ENCODE peak calls at places on chromosomes 12 and 14, in four cellular contexts. I is colonic mucosa, E is mammary epithelial cell, N is cardiac muscle cell. S is an unnamed sample.

GRCh38 chr14:106872619-106873446 is 1346.5 kb downstream of the TMEM121 start:
- DNase-seq in I (peak), E (peak), N (no peak), S (peak)

GRCh38 chr14:70952485-70952884 is 45.2 kb downstream of the PCNX1 start:
- DNase-seq in I (no peak), E (no peak), N (no peak), S (no peak)

GRCh38 chr14:23068792-23069412 is 11.6 kb upstream of the CDH24 start:
- DNase-seq in I (peak), E (peak), N (peak), S (peak)

GRCh38 chr12:80101126-80101525 is 1.8 kb downstream of the OTOGL start:
- DNase-seq in I (no peak), E (peak), N (no peak), S (peak)

GRCh38 chr14:77889971-77890442 is 90.1 kb downstream of the ADCK1 start:
- DNase-seq in I (no peak), E (peak), N (peak), S (peak)

GRCh38 chr12:102478416-102479098 is 1.8 kb downstream of the IGF1 start:
- DNase-seq in I (no peak), E (peak), N (no peak), S (no peak)

GRCh38 chr14:94058128-94058673 is 22.8 kb downstream of the DDX24 start:
- DNase-seq in I (no peak), E (no peak), N (no peak), S (no peak)

GRCh38 chr12:88163371-88163770 is 21.3 kb downstream of the TMTC3 start:
- DNase-seq in I (no peak), E (no peak), N (no peak), S (no peak)

GRCh38 chr12:79691299-79692248 is 810 bp upstream of the PAWR start:
- DNase-seq in I (peak), E (peak), N (peak), S (peak)

GRCh38 chr14:24132976-24133375 is 2.5 kb downstream of the FITM1 start:
- DNase-seq in I (no peak), E (no peak), N (no peak), S (no peak)

GRCh38 chr12:124632510-124632909 is 65.1 kb upstream of the NCOR2 start:
- DNase-seq in I (no peak), E (no peak), N (peak), S (no peak)

GRCh38 chr12:71201136-71201679 is 43.4 kb upstream of the TSPAN8 start:
- DNase-seq in I (no peak), E (no peak), N (no peak), S (no peak)

GRCh38 chr14:33848706-33849454 is 102.0 kb downstream of the EGLN3 start:
- DNase-seq in I (peak), E (peak), N (peak), S (peak)

GRCh38 chr14:75147423-75148071 is 20.7 kb upstream of the NEK9 start:
- DNase-seq in I (peak), E (peak), N (peak), S (peak)

GRCh38 chr12:38543151-38543550 is 226.6 kb downstream of the ALG10B start:
- DNase-seq in I (no peak), E (peak), N (no peak), S (peak)

GRCh38 chr12:12032260-12032761 is 38.4 kb upstream of the BCL2L14 start:
- DNase-seq in I (peak), E (no peak), N (no peak), S (no peak)

GRCh38 chr14:97634786-97635185 is 837.6 kb downstream of the VRK1 start:
- DNase-seq in I (no peak), E (no peak), N (no peak), S (no peak)

GRCh38 chr14:53975444-53975843 is 18.8 kb upstream of the BMP4 start:
- DNase-seq in I (no peak), E (no peak), N (no peak), S (no peak)

GRCh38 chr14:94455928-94456327 is 3.3 kb upstream of the SERPINA11 start:
- DNase-seq in I (no peak), E (no peak), N (no peak), S (no peak)

GRCh38 chr12:95836630-95837239 is 22.0 kb upstream of the SNRPF start:
- DNase-seq in I (no peak), E (no peak), N (peak), S (no peak)

GRCh38 chr12:68784015-68784414 is 24.0 kb upstream of the MDM2 start:
- DNase-seq in I (no peak), E (no peak), N (peak), S (no peak)

GRCh38 chr14:105061428-105062047 is 3.7 kb downstream of the GPR132 start:
- DNase-seq in I (peak), E (no peak), N (no peak), S (no peak)

GRCh38 chr12:88035907-88036289 is 6.7 kb upstream of the C12orf50 start:
- DNase-seq in I (peak), E (peak), N (no peak), S (peak)

GRCh38 chr14:52279405-52279804 is 11.9 kb downstream of the PTGDR start:
- DNase-seq in I (no peak), E (peak), N (peak), S (peak)

GRCh38 chr12:214005-214736 is at the start of gene SLC6A12:
- DNase-seq in I (no peak), E (no peak), N (peak), S (peak)

GRCh38 chr14:81382517-81383225 is 17.5 kb downstream of the STON2 start:
- DNase-seq in I (no peak), E (peak), N (no peak), S (no peak)

GRCh38 chr12:81347404-81347803 is 269.5 kb downstream of the ACSS3 start:
- DNase-seq in I (no peak), E (no peak), N (no peak), S (no peak)

GRCh38 chr14:101601603-101602465 is 40.5 kb downstream of the DIO3 start:
- DNase-seq in I (no peak), E (no peak), N (no peak), S (no peak)

GRCh38 chr14:89628521-89628920 is 211.5 kb upstream of the FOXN3 start:
- DNase-seq in I (no peak), E (no peak), N (no peak), S (no peak)
- TF ChIP-seq CTCF in I (no peak), E (no peak), N (no peak), S (no peak)

DNA sequence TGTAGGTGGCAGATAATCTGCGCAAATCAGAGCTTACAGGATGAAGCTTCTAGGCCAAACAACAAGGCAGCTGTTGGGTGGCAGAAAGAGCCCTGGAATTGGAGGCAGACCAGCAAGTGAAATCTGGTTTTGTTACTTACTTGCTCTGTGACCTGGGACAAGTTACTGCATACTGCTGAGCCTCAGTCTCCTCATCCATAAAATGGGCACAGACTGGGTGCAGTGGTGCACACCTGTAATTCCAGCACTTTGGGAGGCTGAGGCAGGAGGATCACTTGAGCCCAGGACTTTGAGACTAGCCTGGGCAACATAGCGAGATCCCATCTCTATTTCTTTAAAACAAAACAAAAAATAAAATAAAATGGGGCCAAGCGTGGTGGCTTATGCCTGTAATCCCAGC is 31.4 kb upstream of the COX6A1 start:
- DNase-seq in I (no peak), E (no peak), N (no peak), S (no peak)
- TF ChIP-seq CTCF in I (no peak), E (no peak), N (no peak), S (no peak)

GRCh38 chr12:67428431-67428830 is 159.3 kb downstream of the CAND1 start:
- DNase-seq in I (no peak), E (no peak), N (no peak), S (no peak)

GRCh38 chr12:67427336-67427735 is 158.2 kb downstream of the CAND1 start:
- DNase-seq in I (no peak), E (no peak), N (no peak), S (no peak)

GRCh38 chr12:67433393-67434175 is 164.4 kb downstream of the CAND1 start:
- DNase-seq in I (no peak), E (no peak), N (no peak), S (peak)

GRCh38 chr12:67431436-67432049 is 162.4 kb downstream of the CAND1 start:
- DNase-seq in I (no peak), E (peak), N (peak), S (no peak)

GRCh38 chr12:67430708-67431335 is 161.7 kb downstream of the CAND1 start:
- DNase-seq in I (no peak), E (no peak), N (peak), S (no peak)
- TF ChIP-seq CTCF in I (no peak), E (no peak), N (peak), S (no peak)

GRCh38 chr12:48038085-48038484 is 33.8 kb upstream of the COL2A1 start:
- DNase-seq in I (no peak), E (no peak), N (no peak), S (no peak)

GRCh38 chr12:48039151-48039550 is 34.9 kb upstream of the COL2A1 start:
- DNase-seq in I (no peak), E (no peak), N (no peak), S (no peak)

GRCh38 chr12:48036818-48037217 is 32.5 kb upstream of the COL2A1 start:
- DNase-seq in I (no peak), E (no peak), N (no peak), S (no peak)

GRCh38 chr12:48034835-48035805 is 30.8 kb upstream of the COL2A1 start:
- DNase-seq in I (no peak), E (peak), N (no peak), S (no peak)

GRCh38 chr12:48037267-48037915 is 33.1 kb upstream of the COL2A1 start:
- DNase-seq in I (no peak), E (no peak), N (peak), S (no peak)
- TF ChIP-seq CTCF in I (no peak), E (no peak), N (no peak), S (no peak)

GRCh38 chr12:20716037-20716436 is 20.9 kb downstream of the SLCO1C1 start:
- DNase-seq in I (peak), E (no peak), N (no peak), S (no peak)
- TF ChIP-seq CTCF in I (peak), E (no peak), N (no peak), S (no peak)

GRCh38 chr14:50865677-50866076 is 6.2 kb upstream of the ABHD12B start:
- DNase-seq in I (no peak), E (no peak), N (peak), S (no peak)

GRCh38 chr14:50875359-50876090 is 3.7 kb downstream of the ABHD12B start:
- DNase-seq in I (no peak), E (no peak), N (no peak), S (no peak)

GRCh38 chr14:50871914-50872732 is at the start of gene ABHD12B:
- DNase-seq in I (no peak), E (no peak), N (peak), S (no peak)

GRCh38 chr14:50874842-50875241 is 3.0 kb downstream of the ABHD12B start:
- DNase-seq in I (no peak), E (no peak), N (no peak), S (no peak)

GRCh38 chr14:50871223-50871622 is 630 bp upstream of the ABHD12B start:
- DNase-seq in I (peak), E (no peak), N (no peak), S (no peak)
- TF ChIP-seq CTCF in I (no peak), E (no peak), N (no peak), S (no peak)

S was measured in MCF 10A.